ENCODE peak calls at places on chromosomes 5 and 9, in seven cellular contexts. G is IMR-90, P is mesendoderm, B is mammary epithelial cell, Y is HCT116, E is fibroblast of lung, M is SK-N-SH. Z is an unnamed sample.

GRCh38 chr9:80285325-80285724 is 713.6 kb downstream of the TLE4 start:
- DNase-seq in E (peak; percentile 45), B (peak; percentile 13), G (peak; percentile 7), P (peak; percentile 37), Y (no peak), M (peak; percentile 1), Z (peak; percentile 9)

GRCh38 chr5:175742290-175742994 is 84.6 kb downstream of the HRH2 start:
- DNase-seq in P (no peak), M (no peak), E (no peak), G (no peak), Y (no peak), B (no peak), Z (no peak)

GRCh38 chr9:8206720-8207119 is 407.1 kb upstream of the DMAC1 start:
- DNase-seq in P (no peak), G (no peak), M (no peak), B (no peak), E (no peak), Y (no peak), Z (no peak)

GRCh38 chr5:19270153-19270552 is 717.8 kb downstream of the CDH18 start:
- DNase-seq in P (peak; percentile 37), M (no peak), G (no peak), Y (no peak), E (no peak), B (no peak), Z (peak; percentile 27)

GRCh38 chr9:97109194-97109811 is 70.4 kb upstream of the CTSV start:
- DNase-seq in Y (peak; percentile 69), M (no peak), G (peak; percentile 6), P (peak; percentile 86), E (peak; percentile 31), B (peak; percentile 69), Z (peak; percentile 80)

GRCh38 chr9:73265876-73266275 is 114.2 kb downstream of the ANXA1 start:
- DNase-seq in P (no peak), M (no peak), G (no peak), B (peak; percentile 29), Y (no peak), E (no peak), Z (no peak)

GRCh38 chr9:17063535-17064135 is 71.2 kb upstream of the CNTLN start:
- DNase-seq in G (peak; percentile 64), P (peak; percentile 70), B (peak; percentile 31), E (peak; percentile 71), Y (peak; percentile 32), M (peak; percentile 56), Z (peak; percentile 77)

GRCh38 chr9:714675-715074 is 126.8 kb upstream of the DMRT1 start:
- DNase-seq in Y (no peak), P (no peak), M (no peak), G (no peak), E (no peak), B (no peak), Z (no peak)

GRCh38 chr5:162456096-162456495 is 388.5 kb downstream of the GABRG2 start:
- DNase-seq in M (no peak), E (no peak), B (no peak), Y (no peak), P (no peak), G (no peak), Z (no peak)

GRCh38 chr5:36422957-36423356 is 121.3 kb upstream of the RANBP3L start:
- DNase-seq in P (no peak), Y (no peak), B (peak; percentile 64), M (no peak), G (no peak), E (no peak), Z (no peak)

GRCh38 chr5:149834246-149834855 is 104.2 kb downstream of the PPARGC1B start:
- DNase-seq in P (peak; percentile 86), B (peak; percentile 62), E (peak; percentile 93), G (peak; percentile 91), M (peak; percentile 81), Y (peak; percentile 74), Z (peak; percentile 82)

GRCh38 chr5:150788974-150789373 is 10.4 kb downstream of the SMIM3 start:
- DNase-seq in Y (no peak), P (no peak), G (no peak), E (no peak), M (no peak), B (no peak), Z (no peak)

GRCh38 chr9:134253596-134254205 is 72.6 kb upstream of the RXRA start:
- DNase-seq in Y (no peak), P (no peak), E (peak; percentile 30), M (no peak), B (no peak), G (peak; percentile 59), Z (no peak)

GRCh38 chr9:21762064-21762463 is 40.4 kb upstream of the MTAP start:
- DNase-seq in B (no peak), E (no peak), M (no peak), G (no peak), Y (no peak), P (no peak), Z (no peak)

GRCh38 chr5:147387109-147387508 is 122.8 kb downstream of the DPYSL3 start:
- DNase-seq in G (no peak), M (peak; percentile 52), P (no peak), B (no peak), E (no peak), Y (no peak), Z (no peak)

GRCh38 chr5:147377685-147378084 is 132.2 kb downstream of the DPYSL3 start:
- DNase-seq in G (no peak), E (no peak), Y (no peak), B (no peak), P (no peak), M (no peak), Z (no peak)

GRCh38 chr5:147381555-147381954 is 128.3 kb downstream of the DPYSL3 start:
- DNase-seq in M (no peak), B (no peak), G (no peak), P (no peak), Y (no peak), E (no peak), Z (no peak)

GRCh38 chr5:147384346-147385193 is 125.3 kb downstream of the DPYSL3 start:
- DNase-seq in G (no peak), B (no peak), P (peak; percentile 92), Y (no peak), E (no peak), M (peak; percentile 42), Z (peak; percentile 46)

GRCh38 chr5:147382776-147383175 is 127.1 kb downstream of the DPYSL3 start:
- DNase-seq in M (no peak), E (no peak), G (no peak), Y (no peak), B (no peak), P (peak; percentile 65), Z (no peak)
- H3K4me3 ChIP-seq in M (no peak overlapping the region), E (peak overlapping the region; percentile 39), G (peak overlapping the region; percentile 30), Y (peak overlapping the region; percentile 16), B (no peak overlapping the region), P (no peak overlapping the region), Z (no peak overlapping the region)

DNA sequence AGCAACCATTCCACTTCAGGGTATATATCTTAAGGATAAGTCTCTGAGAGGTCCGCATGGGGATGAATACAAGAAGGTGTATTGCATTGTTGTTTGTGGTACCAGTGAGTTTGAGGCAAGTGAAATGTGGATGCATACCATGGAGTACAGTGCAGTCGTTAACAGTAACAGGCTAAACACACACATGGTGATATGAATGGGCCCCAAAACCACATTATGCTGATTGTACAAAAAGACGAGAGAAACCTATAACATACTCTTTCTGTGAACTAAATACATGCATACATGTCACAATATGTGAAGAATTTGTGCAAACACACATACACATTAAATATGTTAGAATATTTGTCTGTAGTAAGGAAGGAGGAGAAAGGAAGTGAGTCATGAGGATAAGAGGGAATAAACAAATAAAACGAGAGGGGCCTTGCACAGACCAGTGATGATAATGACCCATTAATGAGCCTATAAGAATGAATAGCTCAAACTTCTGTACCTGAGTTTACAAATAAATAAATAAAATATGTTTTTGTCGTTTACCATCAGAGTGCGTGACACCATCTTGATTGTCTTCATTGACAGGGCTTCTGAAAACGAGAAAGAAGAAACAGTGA is 66.5 kb upstream of the RICTOR start:
- DNase-seq in P (no peak), E (no peak), Y (no peak), M (no peak), G (peak; percentile 13), B (no peak), Z (no peak)
- H3K9ac ChIP-seq in P (no peak overlapping the region), E (no peak overlapping the region), Y (no peak overlapping the region), M (no peak overlapping the region), G (no peak overlapping the region), B (no peak overlapping the region), Z (no peak overlapping the region)

GRCh38 chr9:18489861-18490260 is 15.9 kb downstream of the ADAMTSL1 start:
- DNase-seq in Y (no peak), G (peak; percentile 75), M (no peak), P (no peak), B (no peak), E (peak; percentile 50), Z (no peak)

GRCh38 chr9:18492612-18493011 is 18.7 kb downstream of the ADAMTSL1 start:
- DNase-seq in E (no peak), G (no peak), P (no peak), M (no peak), Y (no peak), B (no peak), Z (no peak)

GRCh38 chr9:18493361-18494015 is 19.5 kb downstream of the ADAMTSL1 start:
- DNase-seq in E (peak; percentile 58), P (no peak), M (peak; percentile 26), G (peak; percentile 45), B (no peak), Y (no peak), Z (no peak)

GRCh38 chr9:18487620-18488019 is 13.7 kb downstream of the ADAMTSL1 start:
- DNase-seq in M (no peak), P (no peak), B (no peak), Y (no peak), G (no peak), E (no peak), Z (no peak)

GRCh38 chr9:18490591-18491370 is 16.8 kb downstream of the ADAMTSL1 start:
- DNase-seq in Y (no peak), P (peak; percentile 45), M (no peak), B (peak; percentile 96), G (peak; percentile 99), E (peak; percentile 97), Z (no peak)
- H3K4me3 ChIP-seq in Y (no peak overlapping the region), P (no peak overlapping the region), M (peak overlapping the region; percentile 36), B (peak overlapping the region; percentile 6), G (peak overlapping the region; percentile 13), E (peak overlapping the region; percentile 42), Z (no peak overlapping the region)

GRCh38 chr9:3173374-3173773 is 329.5 kb upstream of the PUM3 start:
- DNase-seq in M (no peak), G (no peak), Y (no peak), E (no peak), B (no peak), P (no peak), Z (no peak)
- H3K9ac ChIP-seq in M (no peak overlapping the region), G (no peak overlapping the region), Y (no peak overlapping the region), E (no peak overlapping the region), B (no peak overlapping the region), P (no peak overlapping the region), Z (no peak overlapping the region)

GRCh38 chr9:129697111-129697955 is 31.9 kb downstream of the PRRX2 start:
- DNase-seq in E (peak; percentile 66), P (peak; percentile 47), G (peak; percentile 78), M (peak; percentile 96), Y (no peak), B (no peak), Z (peak; percentile 85)
- H3K4me3 ChIP-seq in E (peak overlapping the region; percentile 24), P (peak overlapping the region; percentile 52), G (peak overlapping the region; percentile 42), M (peak overlapping the region; percentile 9), Y (peak overlapping the region; percentile 46), B (no peak overlapping the region), Z (peak overlapping the region; percentile 46)